ENCODE peak calls at places on chromosomes 16 and 17, in seven cellular contexts. J is HuH-7, O is cerebellar nuclear complex, I is fibroblast of lung, Y is iris pigment epithelial cell, M is neural crest cell, U is substantia nigra. Q is an unnamed sample.

GRCh38 chr17:7781467-7781866 is 52.5 kb upstream of the KDM6B start:
- DNase-seq in J (peak), O (no peak), I (no peak), Y (no peak), M (no peak), U (no peak), Q (no peak)

GRCh38 chr16:57600048-57600835 is 28.2 kb upstream of the ADGRG1 start:
- DNase-seq in J (peak), O (no peak), I (peak), Y (peak), M (peak), U (no peak), Q (no peak)

GRCh38 chr16:19307587-19308241 is 22.2 kb downstream of the CLEC19A start:
- DNase-seq in J (peak), O (no peak), I (no peak), Y (no peak), M (peak), U (no peak), Q (no peak)

GRCh38 chr17:4604111-4604644 is 19.8 kb downstream of the SMTNL2 start:
- DNase-seq in J (no peak), O (peak), I (peak), Y (peak), M (no peak), U (no peak), Q (peak)

GRCh38 chr17:77936881-77937280 is 21.6 kb upstream of the TNRC6C start:
- DNase-seq in J (no peak), O (no peak), I (no peak), Y (no peak), M (no peak), U (no peak), Q (no peak)

GRCh38 chr17:29577778-29578211 is 9.3 kb downstream of the TP53I13 start:
- DNase-seq in J (no peak), O (no peak), I (peak), Y (no peak), M (no peak), U (peak), Q (no peak)

GRCh38 chr17:44971776-44972483 is 3.8 kb upstream of the C1QL1 start:
- DNase-seq in J (no peak), O (no peak), I (peak), Y (peak), M (no peak), U (no peak), Q (no peak)

GRCh38 chr17:10192963-10193362 is 5.4 kb downstream of the GAS7 start:
- DNase-seq in J (no peak), O (no peak), I (peak), Y (peak), M (no peak), U (no peak), Q (no peak)

GRCh38 chr17:80812362-80813088 is 179.1 kb upstream of the CHMP6 start:
- DNase-seq in J (no peak), O (no peak), I (no peak), Y (no peak), M (no peak), U (no peak), Q (no peak)

GRCh38 chr17:79027274-79027924 is 3.4 kb downstream of the C1QTNF1 start:
- DNase-seq in J (no peak), O (no peak), I (no peak), Y (no peak), M (no peak), U (no peak), Q (no peak)

GRCh38 chr17:30514895-30515596 is 37.8 kb downstream of the GOSR1 start:
- DNase-seq in J (no peak), O (no peak), I (no peak), Y (no peak), M (no peak), U (no peak), Q (no peak)

GRCh38 chr16:24800586-24800985 is 45.2 kb upstream of the SLC5A11 start:
- DNase-seq in J (peak), O (no peak), I (peak), Y (peak), M (no peak), U (no peak), Q (no peak)

GRCh38 chr16:57577214-57577613 is 34.8 kb downstream of the ADGRG5 start:
- DNase-seq in J (no peak), O (no peak), I (no peak), Y (no peak), M (no peak), U (no peak), Q (no peak)

Q was measured in HFF-Myc.